ENCODE peak calls at places on chromosomes 4 and X, in nine cellular contexts. One of them, this sample, is unnamed.
A peak's percentile ranks its signal among the peaks of the same experiment; 100 is the strongest.

GRCh38 chr4:73170518-73171198 is 87.9 kb downstream of the ANKRD17 start:
- DNase-seq in thoracic aorta: no peak
- DNase-seq in brain microvascular endothelial cell: no peak
- DNase-seq in lower lobe of right lung: no peak
- DNase-seq in tibial nerve: no peak
- DNase-seq in suprapubic skin: no peak
- DNase-seq in neural progenitor cell: no peak
- DNase-seq in tibial artery: no peak
- DNase-seq in Peyer's patch: no peak
- DNase-seq in this sample: no peak

GRCh38 chr4:146051724-146052396 is 113.2 kb upstream of the ZNF827 start:
- DNase-seq in thoracic aorta: no peak
- DNase-seq in brain microvascular endothelial cell: peak; percentile 61
- DNase-seq in lower lobe of right lung: no peak
- DNase-seq in tibial nerve: no peak
- DNase-seq in suprapubic skin: no peak
- DNase-seq in neural progenitor cell: no peak
- DNase-seq in tibial artery: no peak
- DNase-seq in Peyer's patch: no peak
- DNase-seq in this sample: no peak

GRCh38 chr4:145034727-145035211 is 63.2 kb downstream of the ANAPC10 start:
- DNase-seq in thoracic aorta: no peak
- DNase-seq in brain microvascular endothelial cell: peak; percentile 88
- DNase-seq in lower lobe of right lung: no peak
- DNase-seq in tibial nerve: no peak
- DNase-seq in suprapubic skin: no peak
- DNase-seq in neural progenitor cell: no peak
- DNase-seq in tibial artery: no peak
- DNase-seq in Peyer's patch: no peak
- DNase-seq in this sample: no peak

GRCh38 chrX:117860517-117860916 is 256.1 kb downstream of the KLHL13 start:
- DNase-seq in thoracic aorta: no peak
- DNase-seq in brain microvascular endothelial cell: no peak
- DNase-seq in lower lobe of right lung: no peak
- DNase-seq in tibial nerve: no peak
- DNase-seq in suprapubic skin: no peak
- DNase-seq in neural progenitor cell: no peak
- DNase-seq in tibial artery: no peak
- DNase-seq in Peyer's patch: no peak
- DNase-seq in this sample: no peak

GRCh38 chr4:1113311-1114009 is at the start of gene RNF212:
- DNase-seq in thoracic aorta: no peak
- DNase-seq in brain microvascular endothelial cell: no peak
- DNase-seq in lower lobe of right lung: no peak
- DNase-seq in tibial nerve: no peak
- DNase-seq in suprapubic skin: peak; percentile 57
- DNase-seq in neural progenitor cell: peak; percentile 39
- DNase-seq in tibial artery: no peak
- DNase-seq in Peyer's patch: no peak
- DNase-seq in this sample: peak; percentile 45

GRCh38 chrX:153539171-153539978 is 21.9 kb downstream of the ATP2B3 start:
- DNase-seq in thoracic aorta: no peak
- DNase-seq in brain microvascular endothelial cell: peak; percentile 29
- DNase-seq in lower lobe of right lung: peak; percentile 65
- DNase-seq in tibial nerve: peak; percentile 48
- DNase-seq in suprapubic skin: no peak
- DNase-seq in neural progenitor cell: peak; percentile 81
- DNase-seq in tibial artery: peak; percentile 70
- DNase-seq in Peyer's patch: peak; percentile 68
- DNase-seq in this sample: peak; percentile 66

GRCh38 chrX:42442745-42443144 is 335.2 kb downstream of the PPP1R2C start:
- DNase-seq in thoracic aorta: no peak
- DNase-seq in brain microvascular endothelial cell: no peak
- DNase-seq in lower lobe of right lung: no peak
- DNase-seq in tibial nerve: no peak
- DNase-seq in suprapubic skin: no peak
- DNase-seq in neural progenitor cell: no peak
- DNase-seq in tibial artery: no peak
- DNase-seq in Peyer's patch: no peak
- DNase-seq in this sample: no peak

GRCh38 chr4:37685726-37686372 is 327 bp downstream of the RELL1 start:
- DNase-seq in thoracic aorta: no peak
- DNase-seq in brain microvascular endothelial cell: peak; percentile 26
- DNase-seq in lower lobe of right lung: no peak
- DNase-seq in tibial nerve: peak; percentile 22
- DNase-seq in suprapubic skin: peak; percentile 84
- DNase-seq in neural progenitor cell: peak; percentile 77
- DNase-seq in tibial artery: peak; percentile 80
- DNase-seq in Peyer's patch: peak; percentile 79
- DNase-seq in this sample: peak; percentile 69

GRCh38 chr4:2281575-2282343 is 19.9 kb upstream of the MXD4 start:
- DNase-seq in thoracic aorta: no peak
- DNase-seq in brain microvascular endothelial cell: no peak
- DNase-seq in lower lobe of right lung: no peak
- DNase-seq in tibial nerve: no peak
- DNase-seq in suprapubic skin: no peak
- DNase-seq in neural progenitor cell: no peak
- DNase-seq in tibial artery: no peak
- DNase-seq in Peyer's patch: no peak
- DNase-seq in this sample: no peak

GRCh38 chr4:155761916-155762315 is 3.1 kb downstream of the GUCY1B1 start:
- DNase-seq in thoracic aorta: no peak
- DNase-seq in brain microvascular endothelial cell: no peak
- DNase-seq in lower lobe of right lung: no peak
- DNase-seq in tibial nerve: no peak
- DNase-seq in suprapubic skin: no peak
- DNase-seq in neural progenitor cell: peak; percentile 73
- DNase-seq in tibial artery: no peak
- DNase-seq in Peyer's patch: no peak
- DNase-seq in this sample: no peak

GRCh38 chrX:1870421-1870820 is 255.6 kb downstream of the ASMT start:
- DNase-seq in thoracic aorta: no peak
- DNase-seq in brain microvascular endothelial cell: peak; percentile 20
- DNase-seq in lower lobe of right lung: no peak
- DNase-seq in tibial nerve: no peak
- DNase-seq in suprapubic skin: no peak
- DNase-seq in neural progenitor cell: no peak
- DNase-seq in tibial artery: no peak
- DNase-seq in Peyer's patch: no peak
- DNase-seq in this sample: no peak

GRCh38 chr4:77100234-77100633 is 24.4 kb upstream of the CCNI start:
- DNase-seq in thoracic aorta: no peak
- DNase-seq in brain microvascular endothelial cell: no peak
- DNase-seq in lower lobe of right lung: no peak
- DNase-seq in tibial nerve: no peak
- DNase-seq in suprapubic skin: no peak
- DNase-seq in neural progenitor cell: no peak
- DNase-seq in tibial artery: no peak
- DNase-seq in Peyer's patch: no peak
- DNase-seq in this sample: no peak

GRCh38 chrX:3326721-3327120 is 19.7 kb downstream of the MXRA5 start:
- DNase-seq in thoracic aorta: no peak
- DNase-seq in brain microvascular endothelial cell: no peak
- DNase-seq in lower lobe of right lung: no peak
- DNase-seq in tibial nerve: no peak
- DNase-seq in suprapubic skin: no peak
- DNase-seq in neural progenitor cell: no peak
- DNase-seq in tibial artery: no peak
- DNase-seq in Peyer's patch: no peak
- DNase-seq in this sample: no peak

GRCh38 chr4:15895517-15895916 is 43.0 kb downstream of the FGFBP1 start:
- DNase-seq in thoracic aorta: no peak
- DNase-seq in brain microvascular endothelial cell: no peak
- DNase-seq in lower lobe of right lung: no peak
- DNase-seq in tibial nerve: no peak
- DNase-seq in suprapubic skin: no peak
- DNase-seq in neural progenitor cell: no peak
- DNase-seq in tibial artery: no peak
- DNase-seq in Peyer's patch: no peak
- DNase-seq in this sample: no peak

GRCh38 chrX:40006025-40007017 is 91.4 kb downstream of the BCOR start:
- DNase-seq in thoracic aorta: no peak
- DNase-seq in brain microvascular endothelial cell: no peak
- DNase-seq in lower lobe of right lung: peak; percentile 54
- DNase-seq in tibial nerve: no peak
- DNase-seq in suprapubic skin: peak; percentile 61
- DNase-seq in neural progenitor cell: peak; percentile 81
- DNase-seq in tibial artery: no peak
- DNase-seq in Peyer's patch: peak; percentile 69
- DNase-seq in this sample: peak; percentile 74

GRCh38 chrX:20521245-20521644 is 254.5 kb upstream of the RPS6KA3 start:
- DNase-seq in thoracic aorta: no peak
- DNase-seq in brain microvascular endothelial cell: peak; percentile 69
- DNase-seq in lower lobe of right lung: no peak
- DNase-seq in tibial nerve: no peak
- DNase-seq in suprapubic skin: no peak
- DNase-seq in neural progenitor cell: no peak
- DNase-seq in tibial artery: no peak
- DNase-seq in Peyer's patch: no peak
- DNase-seq in this sample: no peak

GRCh38 chr4:145043306-145043705 is 54.7 kb downstream of the ANAPC10 start:
- DNase-seq in thoracic aorta: no peak
- DNase-seq in brain microvascular endothelial cell: no peak
- DNase-seq in lower lobe of right lung: no peak
- DNase-seq in tibial nerve: no peak
- DNase-seq in suprapubic skin: no peak
- DNase-seq in neural progenitor cell: peak; percentile 75
- DNase-seq in tibial artery: no peak
- DNase-seq in Peyer's patch: no peak
- DNase-seq in this sample: no peak

GRCh38 chr4:137819964-137820383 is 287.7 kb upstream of the PCDH18 start:
- DNase-seq in thoracic aorta: no peak
- DNase-seq in brain microvascular endothelial cell: peak; percentile 36
- DNase-seq in lower lobe of right lung: no peak
- DNase-seq in tibial nerve: no peak
- DNase-seq in suprapubic skin: no peak
- DNase-seq in neural progenitor cell: peak; percentile 72
- DNase-seq in tibial artery: no peak
- DNase-seq in Peyer's patch: no peak
- DNase-seq in this sample: no peak

GRCh38 chrX:63652086-63652775 is 132.8 kb downstream of the ARHGEF9 start:
- DNase-seq in thoracic aorta: no peak
- DNase-seq in brain microvascular endothelial cell: no peak
- DNase-seq in lower lobe of right lung: no peak
- DNase-seq in tibial nerve: no peak
- DNase-seq in suprapubic skin: no peak
- DNase-seq in neural progenitor cell: no peak
- DNase-seq in tibial artery: no peak
- DNase-seq in Peyer's patch: no peak
- DNase-seq in this sample: no peak

GRCh38 chr4:57151481-57151880 is 41.3 kb upstream of the IGFBP7 start:
- DNase-seq in thoracic aorta: no peak
- DNase-seq in brain microvascular endothelial cell: no peak
- DNase-seq in lower lobe of right lung: no peak
- DNase-seq in tibial nerve: no peak
- DNase-seq in suprapubic skin: no peak
- DNase-seq in neural progenitor cell: no peak
- DNase-seq in tibial artery: no peak
- DNase-seq in Peyer's patch: no peak
- DNase-seq in this sample: no peak

GRCh38 chr4:10623241-10623640 is 61.3 kb downstream of the CLNK start:
- DNase-seq in thoracic aorta: no peak
- DNase-seq in brain microvascular endothelial cell: peak; percentile 52
- DNase-seq in lower lobe of right lung: no peak
- DNase-seq in tibial nerve: no peak
- DNase-seq in suprapubic skin: no peak
- DNase-seq in neural progenitor cell: no peak
- DNase-seq in tibial artery: no peak
- DNase-seq in Peyer's patch: no peak
- DNase-seq in this sample: no peak

GRCh38 chrX:38664285-38664684 is 102.9 kb downstream of the TSPAN7 start:
- DNase-seq in thoracic aorta: no peak
- DNase-seq in brain microvascular endothelial cell: peak; percentile 15
- DNase-seq in lower lobe of right lung: no peak
- DNase-seq in tibial nerve: peak; percentile 8
- DNase-seq in suprapubic skin: no peak
- DNase-seq in neural progenitor cell: peak; percentile 58
- DNase-seq in tibial artery: no peak
- DNase-seq in Peyer's patch: no peak
- DNase-seq in this sample: peak; percentile 6

GRCh38 chr4:131459430-131460101 is 1689.5 kb upstream of the PCDH10 start:
- DNase-seq in thoracic aorta: no peak
- DNase-seq in brain microvascular endothelial cell: no peak
- DNase-seq in lower lobe of right lung: no peak
- DNase-seq in tibial nerve: no peak
- DNase-seq in suprapubic skin: no peak
- DNase-seq in neural progenitor cell: no peak
- DNase-seq in tibial artery: no peak
- DNase-seq in Peyer's patch: no peak
- DNase-seq in this sample: no peak
- TF ChIP-seq CTCF in thoracic aorta: no peak
- TF ChIP-seq CTCF in brain microvascular endothelial cell: no peak
- TF ChIP-seq CTCF in lower lobe of right lung: no peak
- TF ChIP-seq CTCF in tibial nerve: no peak
- TF ChIP-seq CTCF in suprapubic skin: no peak
- TF ChIP-seq CTCF in neural progenitor cell: no peak
- TF ChIP-seq CTCF in tibial artery: no peak
- TF ChIP-seq CTCF in Peyer's patch: no peak
- TF ChIP-seq CTCF in this sample: no peak

GRCh38 chrX:112766774-112767173 is 73.9 kb downstream of the AMOT start:
- DNase-seq in thoracic aorta: no peak
- DNase-seq in brain microvascular endothelial cell: no peak
- DNase-seq in lower lobe of right lung: no peak
- DNase-seq in tibial nerve: no peak
- DNase-seq in suprapubic skin: no peak
- DNase-seq in neural progenitor cell: no peak
- DNase-seq in tibial artery: no peak
- DNase-seq in Peyer's patch: no peak
- DNase-seq in this sample: no peak
- H3K27ac ChIP-seq in thoracic aorta: no peak overlapping the region
- H3K27ac ChIP-seq in brain microvascular endothelial cell: no peak overlapping the region
- H3K27ac ChIP-seq in lower lobe of right lung: no peak overlapping the region
- H3K27ac ChIP-seq in tibial nerve: no peak overlapping the region
- H3K27ac ChIP-seq in suprapubic skin: no peak overlapping the region
- H3K27ac ChIP-seq in neural progenitor cell: no peak overlapping the region
- H3K27ac ChIP-seq in tibial artery: no peak overlapping the region
- H3K27ac ChIP-seq in Peyer's patch: no peak overlapping the region
- H3K27ac ChIP-seq in this sample: no peak overlapping the region

GRCh38 chr4:5010984-5011383 is 8.3 kb downstream of the CYTL1 start:
- DNase-seq in thoracic aorta: no peak
- DNase-seq in brain microvascular endothelial cell: no peak
- DNase-seq in lower lobe of right lung: no peak
- DNase-seq in tibial nerve: no peak
- DNase-seq in suprapubic skin: no peak
- DNase-seq in neural progenitor cell: no peak
- DNase-seq in tibial artery: no peak
- DNase-seq in Peyer's patch: no peak
- DNase-seq in this sample: no peak
- TF ChIP-seq CTCF in thoracic aorta: no peak
- TF ChIP-seq CTCF in brain microvascular endothelial cell: no peak
- TF ChIP-seq CTCF in lower lobe of right lung: no peak
- TF ChIP-seq CTCF in tibial nerve: no peak
- TF ChIP-seq CTCF in suprapubic skin: no peak
- TF ChIP-seq CTCF in neural progenitor cell: no peak
- TF ChIP-seq CTCF in tibial artery: no peak
- TF ChIP-seq CTCF in Peyer's patch: no peak
- TF ChIP-seq CTCF in this sample: no peak

GRCh38 chr4:139835006-139835405 is 169.4 kb downstream of the MGST2 start:
- DNase-seq in thoracic aorta: no peak
- DNase-seq in brain microvascular endothelial cell: no peak
- DNase-seq in lower lobe of right lung: no peak
- DNase-seq in tibial nerve: no peak
- DNase-seq in suprapubic skin: no peak
- DNase-seq in neural progenitor cell: no peak
- DNase-seq in tibial artery: no peak
- DNase-seq in Peyer's patch: no peak
- DNase-seq in this sample: no peak
- H3K27ac ChIP-seq in thoracic aorta: no peak overlapping the region
- H3K27ac ChIP-seq in brain microvascular endothelial cell: no peak overlapping the region
- H3K27ac ChIP-seq in lower lobe of right lung: no peak overlapping the region
- H3K27ac ChIP-seq in tibial nerve: no peak overlapping the region
- H3K27ac ChIP-seq in suprapubic skin: no peak overlapping the region
- H3K27ac ChIP-seq in neural progenitor cell: no peak overlapping the region
- H3K27ac ChIP-seq in tibial artery: no peak overlapping the region
- H3K27ac ChIP-seq in Peyer's patch: no peak overlapping the region
- H3K27ac ChIP-seq in this sample: no peak overlapping the region

This sample was measured in heart right ventricle.